ENCODE peak calls at places on chromosomes 11 and 22, in six cellular contexts. Q is AG10803, P is GM23338, L is LNCaP clone FGC, K is mammary epithelial cell, R is astrocyte of the spinal cord. Z is an unnamed sample.

GRCh38 chr11:134418119-134418840 is 6.2 kb upstream of the B3GAT1 start:
- DNase-seq in R (no peak), Q (no peak), P (peak), L (peak), K (peak), Z (no peak)

GRCh38 chr22:19941365-19942070 is at the start of the genes COMT and TXNRD2:
- DNase-seq in R (peak), L (no peak), K (peak), Q (peak), P (peak), Z (peak)

GRCh38 chr11:10930961-10931760 is 73.3 kb upstream of the ZBED5 start:
- DNase-seq in Q (peak), R (peak), P (peak), K (peak), L (no peak), Z (peak)

GRCh38 chr11:34318111-34319037 is 39.4 kb downstream of the ABTB2 start:
- DNase-seq in R (peak), Q (peak), K (peak), L (peak), P (no peak), Z (no peak)

GRCh38 chr11:65653229-65654225 is 9.2 kb downstream of the RELA start:
- DNase-seq in Q (no peak), K (no peak), R (no peak), P (no peak), L (peak), Z (no peak)

GRCh38 chr22:48897959-48898358 is 929.7 kb downstream of the BRD1 start:
- DNase-seq in P (no peak), K (no peak), R (no peak), Q (no peak), L (no peak), Z (no peak)

GRCh38 chr11:70574725-70575347 is 176.5 kb downstream of the CTTN start:
- DNase-seq in Q (no peak), L (no peak), R (no peak), K (no peak), P (no peak), Z (no peak)

GRCh38 chr11:112477152-112477928 is 216.7 kb upstream of the PLET1 start:
- DNase-seq in Q (no peak), L (no peak), P (no peak), K (no peak), R (no peak), Z (no peak)

GRCh38 chr22:40396882-40397281 is 26.5 kb downstream of the SGSM3 start:
- DNase-seq in P (peak), K (peak), Q (peak), L (peak), R (peak), Z (no peak)

GRCh38 chr11:68040121-68040956 is 1.5 kb downstream of the TCIRG1 start:
- DNase-seq in K (no peak), L (no peak), Q (peak), R (peak), P (peak), Z (peak)

GRCh38 chr11:72561856-72562255 is 112.4 kb downstream of the PDE2A start:
- DNase-seq in L (no peak), K (no peak), P (no peak), Q (no peak), R (no peak), Z (no peak)

GRCh38 chr22:31105282-31105929 is 2.0 kb downstream of the SELENOM start:
- DNase-seq in R (no peak), K (peak), L (no peak), P (no peak), Q (no peak), Z (no peak)

GRCh38 chr11:479311-479710 is 27.7 kb downstream of the RNH1 start:
- DNase-seq in Q (no peak), L (no peak), K (no peak), P (no peak), R (no peak), Z (no peak)

GRCh38 chr11:99632969-99633368 is 612.2 kb downstream of the CNTN5 start:
- DNase-seq in K (no peak), Q (no peak), R (no peak), P (no peak), L (no peak), Z (no peak)

GRCh38 chr11:110069158-110069737 is 23.9 kb upstream of the ZC3H12C start:
- DNase-seq in R (peak), L (peak), K (peak), P (no peak), Q (peak), Z (no peak)

GRCh38 chr22:35480143-35480542 is 60.5 kb upstream of the RASD2 start:
- DNase-seq in R (peak), L (no peak), Q (peak), P (no peak), K (no peak), Z (no peak)

GRCh38 chr11:70383664-70384395 is 14.5 kb upstream of the CTTN start:
- DNase-seq in Q (peak), K (no peak), L (no peak), P (no peak), R (no peak), Z (no peak)

GRCh38 chr22:23210428-23211170 is 30.3 kb downstream of the BCR start:
- DNase-seq in L (no peak), K (no peak), P (no peak), R (no peak), Q (no peak), Z (no peak)

GRCh38 chr11:33017478-33017877 is 1.8 kb downstream of the DEPDC7 start:
- DNase-seq in P (peak), R (no peak), L (no peak), Q (no peak), K (no peak), Z (no peak)

GRCh38 chr11:102309621-102310541 is 7.4 kb upstream of the BIRC3 start:
- DNase-seq in L (no peak), Q (no peak), K (no peak), R (no peak), P (peak), Z (no peak)

GRCh38 chr11:113992459-113993105 is 17.7 kb downstream of the HTR3A start:
- DNase-seq in L (no peak), K (no peak), Q (no peak), R (no peak), P (peak), Z (peak)

GRCh38 chr11:130037058-130037457 is 32.6 kb upstream of the APLP2 start:
- DNase-seq in Q (peak), R (peak), L (no peak), P (no peak), K (peak), Z (no peak)

GRCh38 chr22:30519842-30520425 is 14.4 kb upstream of the SEC14L4 start:
- DNase-seq in Q (no peak), L (no peak), R (no peak), K (no peak), P (no peak), Z (peak)

DNA sequence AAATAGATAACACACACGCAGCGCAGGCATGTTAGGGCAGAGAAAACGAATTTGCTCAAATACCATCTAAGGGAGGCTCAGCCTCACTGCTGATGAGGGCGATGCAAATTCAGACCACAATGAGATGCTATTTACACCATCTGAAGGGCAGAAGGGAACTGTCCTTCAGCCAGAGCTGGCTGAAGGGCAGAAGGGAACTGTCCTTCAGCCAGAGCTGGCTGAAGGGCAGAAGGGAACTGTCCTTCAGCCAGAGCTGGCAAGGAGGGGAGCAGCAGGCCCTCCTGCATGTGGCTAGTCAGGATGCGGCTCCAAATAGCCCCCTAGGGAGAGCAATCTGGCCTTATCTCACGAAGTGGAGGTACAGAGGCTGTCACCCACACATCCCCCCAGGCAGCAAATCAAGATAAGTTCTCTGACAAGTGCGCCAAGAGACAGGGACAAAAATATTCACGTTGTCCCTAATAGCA is 7.5 kb upstream of the SLC39A13 start:
- DNase-seq in P (no peak), R (no peak), K (no peak), Q (no peak), L (no peak), Z (no peak)
- H3K4me3 ChIP-seq in P (peak), R (no peak), K (no peak), Q (no peak), L (no peak), Z (no peak)

GRCh38 chr11:2208691-2209369 is 37.2 kb upstream of the TH start:
- DNase-seq in L (no peak), P (peak), Q (no peak), K (peak), R (no peak), Z (no peak)
- TF ChIP-seq CTCF in L (peak), P (peak), Q (no peak), K (peak), R (no peak), Z (peak)

GRCh38 chr22:17117890-17118289 is 3.3 kb downstream of the TMEM121B start:
- DNase-seq in Q (no peak), P (no peak), K (no peak), L (no peak), R (no peak), Z (no peak)

GRCh38 chr22:17119481-17120202 is 1.5 kb downstream of the TMEM121B start:
- DNase-seq in Q (no peak), K (no peak), P (peak), L (no peak), R (no peak), Z (peak)

GRCh38 chr22:17116931-17117330 is 4.2 kb downstream of the TMEM121B start:
- DNase-seq in K (no peak), L (no peak), P (no peak), R (no peak), Q (no peak), Z (no peak)

GRCh38 chr22:17117400-17117799 is 3.8 kb downstream of the TMEM121B start:
- DNase-seq in P (no peak), Q (no peak), K (no peak), L (no peak), R (no peak), Z (no peak)

GRCh38 chr22:17118342-17118741 is 2.8 kb downstream of the TMEM121B start:
- DNase-seq in P (no peak), L (no peak), K (no peak), Q (no peak), R (no peak), Z (no peak)
- H3K4me3 ChIP-seq in P (no peak), L (no peak), K (no peak), Q (no peak), R (no peak), Z (no peak)

GRCh38 chr11:2312232-2313042 is 10.6 kb downstream of the TSPAN32 start:
- DNase-seq in Q (peak), L (no peak), P (peak), R (peak), K (peak), Z (no peak)
- TF ChIP-seq CTCF in Q (no peak), L (peak), P (no peak), R (no peak), K (no peak), Z (peak)

DNA sequence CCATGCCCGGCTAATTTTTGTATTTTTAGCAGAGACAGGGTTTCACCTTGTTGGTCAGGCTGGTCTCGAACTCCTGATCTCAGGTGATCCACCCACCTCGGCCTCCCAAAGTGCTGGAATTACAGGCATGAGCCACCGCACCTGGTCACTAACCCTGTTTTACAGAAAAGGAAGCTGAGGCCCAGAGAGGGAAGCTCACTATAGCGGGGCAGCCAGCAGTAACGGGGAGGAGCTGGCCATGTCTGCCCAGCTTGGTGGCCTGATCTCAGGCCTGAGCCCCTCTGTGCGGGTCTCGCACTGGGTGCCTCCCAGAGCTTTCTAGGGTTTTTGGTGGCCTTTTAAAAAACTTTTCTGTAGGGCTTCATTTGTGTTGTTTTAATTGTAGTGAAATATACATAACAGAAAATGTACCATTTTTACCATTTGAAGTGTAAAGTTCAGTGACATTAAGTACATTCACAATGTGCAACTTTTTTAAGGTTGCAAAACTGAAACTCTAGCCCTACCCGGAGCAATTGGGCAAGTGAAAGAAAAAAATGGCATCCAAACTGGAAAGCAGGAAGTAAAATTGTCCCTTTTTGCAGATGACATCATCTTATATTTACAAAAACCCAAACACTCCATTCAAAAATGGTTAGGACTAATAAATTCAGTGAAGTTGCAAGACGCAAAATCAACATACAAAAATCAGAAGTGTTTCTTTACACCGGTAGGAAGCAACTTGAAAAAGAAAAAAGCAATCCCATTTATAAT is 14.5 kb upstream of the CYTH4 start:
- DNase-seq in Q (no peak), L (no peak), K (no peak), P (no peak), R (no peak), Z (no peak)
- H3K4me3 ChIP-seq in Q (no peak), L (no peak), K (no peak), P (no peak), R (no peak), Z (no peak)

GRCh38 chr11:133064152-133064877 is 468.0 kb downstream of the OPCML start:
- DNase-seq in L (peak), R (peak), Q (peak), P (peak), K (peak), Z (peak)
- TF ChIP-seq CTCF in L (peak), R (peak), Q (peak), P (peak), K (peak), Z (peak)

GRCh38 chr22:25449781-25450317 is 114.6 kb upstream of the GRK3 start:
- DNase-seq in L (no peak), P (no peak), R (no peak), K (peak), Q (peak), Z (no peak)

GRCh38 chr22:25451480-25452114 is 112.9 kb upstream of the GRK3 start:
- DNase-seq in P (no peak), R (no peak), K (no peak), Q (no peak), L (no peak), Z (no peak)

GRCh38 chr22:25453058-25453457 is 111.4 kb upstream of the GRK3 start:
- DNase-seq in K (no peak), Q (no peak), P (no peak), L (no peak), R (no peak), Z (no peak)

GRCh38 chr22:25453557-25453956 is 110.9 kb upstream of the GRK3 start:
- DNase-seq in R (no peak), P (no peak), Q (no peak), K (no peak), L (no peak), Z (no peak)

GRCh38 chr22:25452116-25452700 is 112.3 kb upstream of the GRK3 start:
- DNase-seq in Q (peak), K (no peak), L (no peak), R (no peak), P (no peak), Z (no peak)
- H3K4me3 ChIP-seq in Q (peak), K (no peak), L (no peak), R (no peak), P (no peak), Z (no peak)

GRCh38 chr11:16604784-16605439 is 133.5 kb upstream of the C11orf58 start:
- DNase-seq in R (peak), P (peak), L (no peak), Q (peak), K (peak), Z (peak)

GRCh38 chr11:16603890-16604783 is 134.3 kb upstream of the C11orf58 start:
- DNase-seq in K (peak), L (no peak), Q (no peak), P (peak), R (peak), Z (no peak)

GRCh38 chr11:16605971-16606783 is 132.3 kb upstream of the C11orf58 start:
- DNase-seq in K (peak), P (peak), Q (peak), L (peak), R (peak), Z (peak)

GRCh38 chr11:16605440-16605970 is 132.9 kb upstream of the C11orf58 start:
- DNase-seq in R (peak), L (no peak), P (peak), Q (no peak), K (peak), Z (no peak)

GRCh38 chr11:16603245-16603644 is 135.2 kb upstream of the C11orf58 start:
- DNase-seq in L (no peak), Q (no peak), R (no peak), P (peak), K (no peak), Z (no peak)
- TF ChIP-seq CTCF in L (no peak), Q (no peak), R (no peak), P (no peak), K (no peak), Z (no peak)

GRCh38 chr11:76321820-76322524 is 59.0 kb downstream of the THAP12 start:
- DNase-seq in R (no peak), Q (no peak), K (no peak), L (no peak), P (peak), Z (no peak)
- H3K4me3 ChIP-seq in R (no peak), Q (no peak), K (no peak), L (no peak), P (peak), Z (no peak)

Z was measured in WERI-Rb-1.